ENCODE peak calls at places on chromosomes 2 and 18, in four cellular contexts. Y is GM12878, K is K562, R is HepG2. B is an unnamed sample.

GRCh38 chr2:43158259-43158880 is 68.0 kb downstream of the ZFP36L2 start:
- DNase-seq in Y (no peak), K (no peak), R (peak; percentile 74), B (no peak)

GRCh38 chr2:64861338-64862000 is 127.7 kb upstream of the SLC1A4 start:
- DNase-seq in Y (no peak), K (no peak), R (no peak), B (no peak)

GRCh38 chr2:167052825-167053224 is 164.5 kb downstream of the XIRP2 start:
- DNase-seq in Y (no peak), K (no peak), R (no peak), B (no peak)

GRCh38 chr2:119206201-119206600 is 17.4 kb upstream of the STEAP3 start:
- DNase-seq in Y (no peak), K (no peak), R (no peak), B (no peak)

GRCh38 chr2:207531024-207531411 is 1.3 kb downstream of the CREB1 start:
- DNase-seq in Y (no peak), K (no peak), R (no peak), B (no peak)

GRCh38 chr2:42545714-42546390 is 22.6 kb upstream of the MTA3 start:
- DNase-seq in Y (no peak), K (no peak), R (no peak), B (peak; percentile 42)

GRCh38 chr18:23752363-23752762 is 63.1 kb downstream of the LAMA3 start:
- DNase-seq in Y (no peak), K (no peak), R (no peak), B (no peak)

GRCh38 chr2:127638361-127639110 is 7.4 kb upstream of the GPR17 start:
- DNase-seq in Y (no peak), K (peak; percentile 61), R (no peak), B (peak; percentile 72)

GRCh38 chr18:39057423-39058057 is 1491.9 kb upstream of the CELF4 start:
- DNase-seq in Y (no peak), K (no peak), R (no peak), B (no peak)

GRCh38 chr2:14790041-14790640 is 157.6 kb downstream of the LRATD1 start:
- DNase-seq in Y (no peak), K (no peak), R (no peak), B (no peak)

GRCh38 chr2:199627417-199627816 is 169.7 kb upstream of the SATB2 start:
- DNase-seq in Y (no peak), K (no peak), R (no peak), B (no peak)

GRCh38 chr2:216827073-216827725 is 32.7 kb downstream of the TNP1 start:
- DNase-seq in Y (no peak), K (no peak), R (no peak), B (no peak)

GRCh38 chr2:113324684-113325160 is 46.0 kb upstream of the PAX8 start:
- DNase-seq in Y (no peak), K (peak; percentile 64), R (no peak), B (peak; percentile 68)

GRCh38 chr2:84077504-84077903 is 381.6 kb downstream of the SUCLG1 start:
- DNase-seq in Y (no peak), K (peak; percentile 53), R (peak; percentile 20), B (peak; percentile 16)

GRCh38 chr2:68860111-68860510 is 11.1 kb downstream of the BMP10 start:
- DNase-seq in Y (no peak), K (no peak), R (no peak), B (no peak)

GRCh38 chr2:1730047-1730937 is 14.0 kb downstream of the PXDN start:
- DNase-seq in Y (no peak), K (no peak), R (no peak), B (peak; percentile 38)

GRCh38 chr2:204104821-204105220 is 168.3 kb downstream of the ICOS start:
- DNase-seq in Y (no peak), K (no peak), R (no peak), B (no peak)

GRCh38 chr18:74412106-74412880 is 44.8 kb downstream of the DIPK1C start:
- DNase-seq in Y (no peak), K (no peak), R (no peak), B (peak; percentile 26)

GRCh38 chr18:62802523-62802922 is 87.2 kb downstream of the PHLPP1 start:
- DNase-seq in Y (no peak), K (no peak), R (no peak), B (no peak)

GRCh38 chr18:27165412-27165811 is 19.7 kb downstream of the CHST9 start:
- DNase-seq in Y (no peak), K (no peak), R (no peak), B (no peak)

GRCh38 chr2:112579280-112579679 is 5.1 kb upstream of the CHCHD5 start:
- DNase-seq in Y (no peak), K (no peak), R (no peak), B (no peak)

GRCh38 chr2:96527052-96527964 is 9.2 kb upstream of the ARID5A start:
- DNase-seq in Y (no peak), K (no peak), R (no peak), B (peak; percentile 59)

GRCh38 chr2:19864369-19864768 is 37.4 kb downstream of the TTC32 start:
- DNase-seq in Y (no peak), K (no peak), R (no peak), B (no peak)

GRCh38 chr2:19863303-19864041 is 38.3 kb downstream of the TTC32 start:
- DNase-seq in Y (no peak), K (peak; percentile 74), R (peak; percentile 76), B (peak; percentile 94)

GRCh38 chr2:19868224-19868623 is 33.6 kb downstream of the TTC32 start:
- DNase-seq in Y (no peak), K (no peak), R (no peak), B (no peak)

GRCh38 chr2:19866741-19867140 is 35.0 kb downstream of the TTC32 start:
- DNase-seq in Y (no peak), K (no peak), R (no peak), B (no peak)

DNA sequence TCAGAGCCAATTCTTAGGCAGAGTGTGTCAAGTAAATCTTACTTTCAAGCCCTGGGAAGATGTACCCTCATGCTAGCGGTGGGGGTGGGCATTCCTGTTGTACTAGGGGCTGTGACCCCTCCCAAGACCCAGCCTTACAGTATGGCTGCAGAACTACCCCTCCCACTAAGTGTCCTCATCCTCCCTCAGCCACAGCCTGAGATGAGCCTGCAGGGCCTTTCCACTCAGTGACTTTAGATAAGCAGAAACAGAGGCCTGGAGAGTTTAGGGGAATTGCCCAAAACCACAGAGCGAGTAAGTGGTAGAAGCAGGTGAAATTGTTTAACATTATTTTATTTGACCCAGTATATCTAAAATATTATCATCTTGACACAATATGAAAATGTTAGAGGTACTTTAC is 36.6 kb downstream of the TTC32 start:
- DNase-seq in Y (no peak), K (peak; percentile 16), R (no peak), B (no peak)
- TF ChIP-seq ATF2 in Y (no peak), K (no peak), R (no peak), B (no peak)

GRCh38 chr18:67510831-67511230 is 5.7 kb downstream of the DSEL start:
- DNase-seq in Y (no peak), K (no peak), R (no peak), B (no peak)
- TF ChIP-seq NR2C2 in Y (no peak), K (no peak), R (no peak), B (no peak)

GRCh38 chr2:67857836-67858235 is 205.0 kb downstream of the C1D start:
- DNase-seq in Y (no peak), K (no peak), R (no peak), B (no peak)
- TF ChIP-seq ATF2 in Y (no peak), K (no peak), R (no peak), B (no peak)

DNA sequence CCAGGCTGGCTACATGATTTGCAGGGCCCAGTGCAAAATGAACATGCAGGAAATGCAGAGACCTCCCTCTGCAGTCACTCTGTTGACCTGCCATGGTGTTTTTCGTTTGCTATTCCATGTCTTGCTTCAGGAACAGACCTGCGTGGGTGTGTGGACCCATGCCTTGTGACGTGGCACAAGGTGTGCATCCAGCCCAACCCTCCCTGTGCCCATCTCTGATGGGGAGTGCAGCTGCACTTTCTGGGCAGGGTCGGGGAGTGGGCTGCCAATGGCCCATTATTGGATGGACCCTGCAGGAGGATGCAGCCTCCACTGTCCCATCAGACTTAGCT is 33.1 kb downstream of the NAPG start:
- DNase-seq in Y (no peak), K (no peak), R (no peak), B (no peak)
- TF ChIP-seq NR2C2 in Y (no peak), K (no peak), R (no peak), B (no peak)

DNA sequence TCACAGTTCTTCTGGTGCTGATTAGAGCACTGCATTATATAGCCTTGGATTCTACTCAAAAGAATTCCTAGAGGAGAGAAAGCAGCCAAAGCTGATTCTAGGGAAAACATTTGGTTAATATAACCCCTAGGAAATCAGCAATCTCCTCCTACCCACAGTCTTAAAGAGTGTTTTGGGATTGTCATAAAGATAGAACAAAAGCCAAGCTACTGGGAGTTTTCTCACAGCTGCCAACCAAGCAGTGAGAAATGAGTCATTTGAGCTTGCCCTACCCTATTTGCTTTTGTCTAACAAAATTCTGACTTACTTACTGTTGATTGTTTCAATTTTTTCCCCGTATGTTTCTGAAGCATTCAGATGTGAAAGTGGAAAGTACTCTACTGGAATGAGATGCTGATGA is 469.3 kb downstream of the PLCL1 start:
- DNase-seq in Y (no peak), K (no peak), R (no peak), B (no peak)
- TF ChIP-seq ATF2 in Y (no peak), K (no peak), R (no peak), B (no peak)